ENCODE peak calls at places on chromosomes 1 and 21, in eight cellular contexts. K is breast epithelium, Y is tibial nerve, D is uterus, L is mammary epithelial cell, P is GM23338, Z is neural progenitor cell, E is Peyer's patch. M is an unnamed sample.

GRCh38 chr1:52037402-52037814 is 3.8 kb upstream of the KTI12 start:
- DNase-seq in K (no peak), Y (no peak), D (no peak), L (no peak), P (no peak), Z (no peak), E (no peak), M (no peak)

GRCh38 chr1:36323636-36324321 is at the start of gene EVA1B:
- DNase-seq in K (peak; percentile 65), Y (peak; percentile 57), D (peak; percentile 83), L (peak; percentile 43), P (peak; percentile 76), Z (peak; percentile 75), E (peak; percentile 60), M (peak; percentile 61)

GRCh38 chr1:200029035-200029623 is 1.6 kb downstream of the NR5A2 start:
- DNase-seq in K (no peak), Y (no peak), D (no peak), L (peak; percentile 28), P (peak; percentile 79), Z (peak; percentile 81), E (no peak), M (peak; percentile 60)

GRCh38 chr21:35411434-35411833 is 362.3 kb upstream of the RUNX1 start:
- DNase-seq in K (no peak), Y (no peak), D (no peak), L (no peak), P (no peak), Z (no peak), E (no peak), M (no peak)

GRCh38 chr21:34613679-34614442 is 1.1 kb downstream of the RCAN1 start:
- DNase-seq in K (no peak), Y (no peak), D (no peak), L (peak; percentile 4), P (no peak), Z (peak; percentile 35), E (no peak), M (no peak)

GRCh38 chr1:87174726-87175237 is 153.9 kb upstream of the LMO4 start:
- DNase-seq in K (no peak), Y (no peak), D (no peak), L (peak; percentile 14), P (no peak), Z (no peak), E (no peak), M (no peak)

GRCh38 chr1:214404154-214404553 is 123.2 kb downstream of the SMYD2 start:
- DNase-seq in K (no peak), Y (no peak), D (no peak), L (peak; percentile 77), P (no peak), Z (no peak), E (no peak), M (no peak)

GRCh38 chr1:53044926-53045325 is 17.1 kb upstream of the PODN start:
- DNase-seq in K (no peak), Y (no peak), D (no peak), L (no peak), P (no peak), Z (no peak), E (no peak), M (no peak)

GRCh38 chr1:243680861-243681260 is 169.2 kb downstream of the AKT3 start:
- DNase-seq in K (no peak), Y (no peak), D (no peak), L (no peak), P (no peak), Z (no peak), E (no peak), M (no peak)

GRCh38 chr1:60978421-60979357 is 103.7 kb upstream of the NFIA start:
- DNase-seq in K (no peak), Y (no peak), D (peak; percentile 32), L (peak; percentile 38), P (peak; percentile 67), Z (no peak), E (no peak), M (peak; percentile 37)

DNA sequence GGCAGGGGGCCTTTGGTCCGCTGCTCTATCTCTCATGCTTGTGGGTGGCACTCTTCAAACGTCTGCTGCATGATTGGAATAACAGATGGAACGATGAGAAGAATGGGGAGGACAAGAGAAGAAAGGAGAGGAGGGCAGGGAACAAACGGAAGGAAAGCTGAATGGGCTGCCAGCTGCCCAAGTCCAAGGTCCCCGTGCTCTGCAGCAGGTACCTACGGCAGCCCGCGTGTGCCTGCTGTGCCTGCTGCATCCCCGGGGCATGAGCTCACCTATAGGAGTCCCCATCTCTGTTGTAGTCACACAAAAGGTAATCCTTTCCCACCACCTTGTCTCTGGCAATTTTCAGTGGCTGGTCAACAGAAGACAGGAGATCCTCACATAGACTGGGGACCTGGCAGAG is 73.1 kb downstream of the SLC66A1 start:
- DNase-seq in K (no peak), Y (no peak), D (no peak), L (no peak), P (no peak), Z (no peak), E (no peak), M (no peak)
- H3K36me3 ChIP-seq in K (no peaks in the 10 kb centered on the region), Y (peaks cover 4% of the 10 kb centered on the region), D (no peaks in the 10 kb centered on the region), L (peaks cover 12% of the 10 kb centered on the region), P (peaks cover 12% of the 10 kb centered on the region), Z (no peaks in the 10 kb centered on the region), E (no peaks in the 10 kb centered on the region), M (no peaks in the 10 kb centered on the region)

GRCh38 chr1:30811187-30811586 is 53.6 kb upstream of the LAPTM5 start:
- DNase-seq in K (no peak), Y (no peak), D (no peak), L (no peak), P (no peak), Z (no peak), E (no peak), M (no peak)
- TF ChIP-seq CTCF in K (no peak), Y (no peak), D (no peak), L (no peak), P (no peak), Z (no peak), E (no peak), M (no peak)

GRCh38 chr21:44084496-44085241 is 22.5 kb upstream of the PWP2 start:
- DNase-seq in K (no peak), Y (no peak), D (no peak), L (no peak), P (no peak), Z (no peak), E (peak; percentile 12), M (no peak)
- H3K36me3 ChIP-seq in K (peaks cover 3% of the 10 kb centered on the region), Y (peaks cover 18% of the 10 kb centered on the region), D (no peaks in the 10 kb centered on the region), L (peaks cover 14% of the 10 kb centered on the region), P (peaks cover 14% of the 10 kb centered on the region), Z (no peaks in the 10 kb centered on the region), E (no peaks in the 10 kb centered on the region), M (peaks cover 3% of the 10 kb centered on the region)

DNA sequence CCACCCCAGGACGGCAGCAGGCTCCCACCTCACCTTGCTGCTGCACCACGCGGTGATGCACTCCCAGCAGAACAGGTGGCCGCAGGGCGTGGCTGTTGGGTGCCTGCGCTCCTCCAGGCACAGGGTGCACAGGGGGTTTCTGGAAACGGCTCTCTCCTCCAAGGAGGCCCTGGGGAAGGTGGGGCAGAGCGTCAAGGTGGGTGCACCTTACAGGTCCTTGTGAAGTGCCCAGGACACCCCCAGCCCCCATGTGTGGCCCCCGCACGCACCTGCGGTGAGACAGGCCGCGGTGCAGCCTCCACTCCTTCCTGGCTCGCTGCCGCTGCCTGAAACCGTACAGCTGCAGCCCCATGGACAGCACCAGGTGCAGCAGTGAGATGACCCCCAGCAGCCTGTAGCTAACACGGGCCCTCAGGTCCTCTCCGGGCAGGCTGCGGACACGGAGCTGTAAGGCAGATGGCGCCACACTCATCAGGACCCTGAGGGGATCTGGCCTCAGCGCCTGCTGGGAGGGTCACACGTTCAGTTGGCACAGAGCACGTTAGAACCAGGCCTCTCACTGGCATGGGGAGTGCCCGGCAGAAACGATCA is 5.8 kb downstream of the PEX10 start:
- DNase-seq in K (no peak), Y (no peak), D (no peak), L (no peak), P (no peak), Z (peak; percentile 32), E (no peak), M (no peak)
- TF ChIP-seq CTCF in K (no peak), Y (no peak), D (no peak), L (no peak), P (no peak), Z (peak; percentile 23), E (no peak), M (no peak)

DNA sequence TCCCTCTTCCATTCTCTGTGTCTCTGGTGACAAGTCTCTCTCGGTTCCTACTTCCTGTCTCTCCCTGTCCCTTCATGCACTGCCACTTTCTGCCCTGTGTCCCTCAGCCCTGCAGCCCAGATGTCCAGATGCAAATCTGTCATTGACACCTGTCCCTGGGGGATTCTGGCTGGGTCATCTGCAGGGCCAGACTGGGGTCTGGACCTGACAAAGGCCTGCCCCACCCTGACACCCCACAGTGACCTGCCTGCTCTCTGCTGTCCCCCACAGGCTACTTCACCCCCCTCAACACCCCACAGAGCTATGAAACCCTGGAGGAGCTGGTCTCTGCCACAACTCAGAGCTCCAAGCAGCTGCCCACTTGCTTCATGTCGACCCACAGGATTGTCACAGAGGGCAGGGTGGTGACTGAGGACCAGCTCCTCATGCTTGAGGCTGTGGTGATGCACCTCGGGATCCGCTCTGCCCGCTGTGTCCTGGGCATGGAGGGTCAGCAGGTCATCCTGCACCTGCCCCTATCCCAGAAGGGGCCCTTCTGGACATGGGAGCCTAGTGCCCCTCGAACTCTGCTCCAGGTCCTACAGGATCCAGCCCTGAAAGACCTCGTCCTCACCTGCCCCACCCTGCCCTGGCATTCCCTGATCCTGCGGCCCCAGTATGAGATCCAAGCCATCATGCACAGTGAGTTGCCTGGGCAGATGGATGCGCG is 7.2 kb downstream of the THEMIS2 start:
- DNase-seq in K (no peak), Y (no peak), D (no peak), L (no peak), P (no peak), Z (no peak), E (no peak), M (no peak)
- H3K36me3 ChIP-seq in K (no peaks in the 10 kb centered on the region), Y (no peaks in the 10 kb centered on the region), D (no peaks in the 10 kb centered on the region), L (no peaks in the 10 kb centered on the region), P (no peaks in the 10 kb centered on the region), Z (no peaks in the 10 kb centered on the region), E (no peaks in the 10 kb centered on the region), M (no peaks in the 10 kb centered on the region)

GRCh38 chr1:16905112-16905855 is 9.5 kb downstream of the RNU1-2 start:
- DNase-seq in K (no peak), Y (no peak), D (no peak), L (peak; percentile 99), P (peak; percentile 80), Z (peak; percentile 76), E (no peak), M (peak; percentile 47)

GRCh38 chr1:16903054-16903453 is 7.3 kb downstream of the RNU1-2 start:
- DNase-seq in K (no peak), Y (no peak), D (no peak), L (peak; percentile 38), P (no peak), Z (no peak), E (no peak), M (no peak)

GRCh38 chr1:16903458-16903796 is 7.6 kb downstream of the RNU1-2 start:
- DNase-seq in K (no peak), Y (no peak), D (no peak), L (no peak), P (no peak), Z (no peak), E (no peak), M (no peak)

GRCh38 chr1:16904560-16905111 is 8.9 kb downstream of the RNU1-2 start:
- DNase-seq in K (peak; percentile 99), Y (peak; percentile 100), D (peak; percentile 99), L (peak; percentile 97), P (peak; percentile 100), Z (peak; percentile 96), E (peak; percentile 99), M (peak; percentile 99)

DNA sequence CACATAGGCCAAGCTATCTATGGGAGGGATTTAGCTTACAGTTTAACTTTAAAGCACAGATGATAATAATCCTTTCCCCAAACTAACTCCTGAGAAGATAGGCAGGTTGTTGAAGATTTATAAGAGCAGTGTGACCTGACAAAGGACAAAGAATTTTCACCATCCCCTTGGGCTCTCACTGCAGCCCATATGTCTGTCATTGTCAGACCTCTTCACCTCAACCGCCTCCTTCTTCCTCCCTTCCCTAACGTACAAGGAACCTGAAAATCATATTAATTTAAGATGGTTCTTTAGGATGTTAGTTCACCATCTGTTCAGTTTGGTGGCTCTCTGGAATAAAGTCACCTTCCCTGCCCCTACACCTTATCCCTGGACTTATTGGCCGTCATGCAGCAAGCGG is 5.0 kb downstream of the RNU1-2 start:
- DNase-seq in K (no peak), Y (no peak), D (no peak), L (no peak), P (no peak), Z (no peak), E (no peak), M (peak; percentile 64)
- TF ChIP-seq CTCF in K (no peak), Y (no peak), D (no peak), L (no peak), P (peak; percentile 46), Z (peak; percentile 13), E (peak; percentile 43), M (peak; percentile 32)

M was measured in Caco-2.